ENCODE peak calls at places on chromosomes 3 and 15, in eight cellular contexts. G, Y, S, O, Q, M, P and Z are unnamed samples.

GRCh38 chr15:100156201-100156600 is 185.6 kb downstream of the ADAMTS17 start:
- DNase-seq in O (no peak), Q (no peak), S (no peak), G (no peak), P (no peak), Y (no peak), M (no peak), Z (no peak)

GRCh38 chr3:128493221-128494151 is 485 bp upstream of the GATA2 start:
- DNase-seq in Q (no peak), S (no peak), O (no peak), Y (no peak), P (peak; percentile 24), G (peak; percentile 43), M (no peak), Z (no peak)

GRCh38 chr15:75229191-75230015 is 27.7 kb downstream of the C15orf39 start:
- DNase-seq in P (no peak), S (no peak), Y (peak; percentile 29), O (no peak), M (no peak), G (no peak), Q (no peak), Z (no peak)

GRCh38 chr15:39925112-39925830 is 5.2 kb upstream of the GPR176 start:
- DNase-seq in S (no peak), Q (no peak), M (no peak), P (peak; percentile 32), O (no peak), Y (peak; percentile 67), G (no peak), Z (no peak)

GRCh38 chr3:38585791-38586420 is 63.6 kb downstream of the SCN5A start:
- DNase-seq in S (no peak), Y (no peak), M (no peak), Q (no peak), G (peak; percentile 23), P (no peak), O (no peak), Z (no peak)

GRCh38 chr3:61345020-61345419 is 93.8 kb upstream of the FHIT start:
- DNase-seq in O (no peak), M (no peak), G (no peak), Y (no peak), S (no peak), P (no peak), Q (no peak), Z (no peak)

GRCh38 chr3:36501568-36502075 is 121.3 kb downstream of the STAC start:
- DNase-seq in P (no peak), Y (no peak), S (peak; percentile 83), O (no peak), G (no peak), M (no peak), Q (no peak), Z (no peak)

GRCh38 chr15:94324835-94325767 is 93.7 kb downstream of the MCTP2 start:
- DNase-seq in P (no peak), O (peak; percentile 5), Y (no peak), G (peak; percentile 78), Q (no peak), M (no peak), S (no peak), Z (no peak)